ENCODE peak calls at places on chromosomes 13 and 19, in four cellular contexts. X, M, N and G are unnamed samples.

GRCh38 chr19:58021541-58022282 is 12.1 kb upstream of the ZSCAN1 start:
- DNase-seq in X (peak; percentile 40), M (peak; percentile 92), N (no peak), G (peak; percentile 84)

GRCh38 chr13:48216204-48216711 is 16.7 kb upstream of the ITM2B start:
- DNase-seq in X (no peak), M (peak; percentile 37), N (no peak), G (no peak)

GRCh38 chr19:38841787-38842438 is 7.9 kb downstream of the HNRNPL start:
- DNase-seq in X (no peak), M (no peak), N (no peak), G (no peak)

GRCh38 chr13:63433546-63434150 is 2018.0 kb upstream of the PCDH20 start:
- DNase-seq in X (peak; percentile 87), M (no peak), N (no peak), G (no peak)

GRCh38 chr13:112737329-112737728 is 47.5 kb downstream of the ATP11A start:
- DNase-seq in X (no peak), M (no peak), N (no peak), G (no peak)

GRCh38 chr13:36918246-36919060 is 1.6 kb downstream of the SMAD9 start:
- DNase-seq in X (peak; percentile 36), M (peak; percentile 30), N (no peak), G (no peak)

GRCh38 chr19:54190942-54191670 is at the start of gene TSEN34:
- DNase-seq in X (peak; percentile 75), M (peak; percentile 64), N (no peak), G (peak; percentile 84)

GRCh38 chr19:50921391-50922315 is 10.5 kb upstream of the KLK4 start:
- DNase-seq in X (no peak), M (no peak), N (no peak), G (no peak)

GRCh38 chr13:21675095-21676007 is 4.5 kb downstream of the FGF9 start:
- DNase-seq in X (no peak), M (peak; percentile 37), N (no peak), G (peak; percentile 38)

GRCh38 chr13:30108913-30109237 is 198.5 kb downstream of the KATNAL1 start:
- DNase-seq in X (no peak), M (no peak), N (no peak), G (no peak)

GRCh38 chr19:54434112-54434861 is 14.7 kb upstream of the LENG8 start:
- DNase-seq in X (no peak), M (no peak), N (no peak), G (no peak)

GRCh38 chr19:43725468-43725867 is 9.6 kb downstream of the IRGC start:
- DNase-seq in X (no peak), M (no peak), N (no peak), G (no peak)

GRCh38 chr19:13002970-13003540 is 7.8 kb downstream of the NFIX start:
- DNase-seq in X (no peak), M (no peak), N (no peak), G (no peak)

GRCh38 chr13:110283661-110284516 is 23.1 kb downstream of the COL4A1 start:
- DNase-seq in X (peak; percentile 66), M (no peak), N (no peak), G (no peak)

GRCh38 chr13:95710313-95710712 is 33.4 kb downstream of the DNAJC3 start:
- DNase-seq in X (peak; percentile 84), M (no peak), N (no peak), G (no peak)

GRCh38 chr19:11338569-11339253 is 746 bp downstream of the RAB3D start:
- DNase-seq in X (no peak), M (no peak), N (no peak), G (no peak)

GRCh38 chr13:33279898-33280549 is 5.5 kb downstream of the STARD13 start:
- DNase-seq in X (peak; percentile 71), M (peak; percentile 55), N (no peak), G (no peak)

GRCh38 chr13:76791290-76791664 is 94.9 kb downstream of the KCTD12 start:
- DNase-seq in X (no peak), M (peak; percentile 9), N (peak; percentile 1), G (no peak)

GRCh38 chr13:61685683-61686013 is 270.0 kb upstream of the PCDH20 start:
- DNase-seq in X (no peak), M (peak; percentile 81), N (no peak), G (peak; percentile 63)

GRCh38 chr19:46489445-46490272 is 6.0 kb downstream of the PNMA8B start:
- DNase-seq in X (peak; percentile 62), M (peak; percentile 80), N (no peak), G (no peak)

GRCh38 chr13:40589285-40590109 is 76.9 kb downstream of the FOXO1 start:
- DNase-seq in X (no peak), M (no peak), N (no peak), G (no peak)

GRCh38 chr13:21069561-21070004 is 8.2 kb upstream of the LATS2 start:
- DNase-seq in X (peak; percentile 99), M (peak; percentile 56), N (no peak), G (no peak)

GRCh38 chr13:111912991-111913781 is 153.8 kb upstream of the SOX1 start:
- DNase-seq in X (no peak), M (no peak), N (no peak), G (peak; percentile 22)

GRCh38 chr13:99384468-99384867 is 77.3 kb upstream of the GPR183 start:
- DNase-seq in X (no peak), M (no peak), N (no peak), G (peak; percentile 18)

GRCh38 chr19:5947435-5947834 is 30.5 kb downstream of the RANBP3 start:
- DNase-seq in X (peak; percentile 67), M (no peak), N (no peak), G (no peak)

GRCh38 chr19:33416307-33417215 is 43.1 kb downstream of the CEBPG start:
- DNase-seq in X (peak; percentile 68), M (peak; percentile 81), N (peak; percentile 29), G (peak; percentile 85)

GRCh38 chr19:35859414-35859813 is 2.7 kb downstream of the KIRREL2 start:
- DNase-seq in X (no peak), M (no peak), N (no peak), G (no peak)

GRCh38 chr13:41401371-41401770 is 56.0 kb upstream of the RGCC start:
- DNase-seq in X (no peak), M (peak; percentile 70), N (no peak), G (peak; percentile 65)

GRCh38 chr13:23692816-23693215 is 122.6 kb downstream of the TNFRSF19 start:
- DNase-seq in X (no peak), M (no peak), N (no peak), G (no peak)

GRCh38 chr13:22061806-22062391 is 391.0 kb downstream of the FGF9 start:
- DNase-seq in X (no peak), M (no peak), N (no peak), G (no peak)

GRCh38 chr19:52231154-52231565 is 38.2 kb upstream of the ZNF766 start:
- DNase-seq in X (peak; percentile 1), M (peak; percentile 71), N (no peak), G (no peak)

GRCh38 chr13:102399791-102400618 is 1.8 kb downstream of the FGF14 start:
- DNase-seq in X (no peak), M (peak; percentile 32), N (no peak), G (peak; percentile 50)

GRCh38 chr13:102401305-102401704 is 543 bp downstream of the FGF14 start:
- DNase-seq in X (no peak), M (no peak), N (no peak), G (no peak)

GRCh38 chr13:102402292-102402691 is 444 bp upstream of the FGF14 start:
- DNase-seq in X (peak; percentile 39), M (peak; percentile 96), N (peak; percentile 51), G (peak; percentile 92)

GRCh38 chr13:102400619-102401125 is 1.2 kb downstream of the FGF14 start:
- DNase-seq in X (no peak), M (peak; percentile 37), N (no peak), G (peak; percentile 37)

DNA sequence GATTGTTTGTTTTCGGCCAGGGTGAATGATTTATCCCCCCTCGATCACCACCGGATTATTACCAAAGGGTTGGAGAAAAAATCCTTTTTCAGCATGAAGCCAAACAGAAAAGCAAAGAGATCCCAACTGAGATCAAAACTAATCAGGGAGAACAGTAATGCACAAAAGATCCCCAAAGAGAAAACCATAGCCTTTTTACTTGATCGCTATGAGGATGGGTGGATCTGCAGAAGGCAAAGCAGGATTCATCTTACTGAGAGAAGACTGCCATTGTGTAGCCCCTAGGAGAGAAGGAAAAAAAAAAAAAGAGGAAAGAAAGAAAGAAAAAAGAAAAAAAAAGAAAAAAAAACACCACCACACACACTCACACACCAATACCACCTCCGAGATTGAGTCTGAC is at the start of gene FGF14:
- DNase-seq in X (no peak), M (no peak), N (no peak), G (no peak)
- H4K5ac ChIP-seq in X (no peak within 1 kb of the TSS), M (no peak within 1 kb of the TSS), N (no peak within 1 kb of the TSS), G (no peak within 1 kb of the TSS)

DNA sequence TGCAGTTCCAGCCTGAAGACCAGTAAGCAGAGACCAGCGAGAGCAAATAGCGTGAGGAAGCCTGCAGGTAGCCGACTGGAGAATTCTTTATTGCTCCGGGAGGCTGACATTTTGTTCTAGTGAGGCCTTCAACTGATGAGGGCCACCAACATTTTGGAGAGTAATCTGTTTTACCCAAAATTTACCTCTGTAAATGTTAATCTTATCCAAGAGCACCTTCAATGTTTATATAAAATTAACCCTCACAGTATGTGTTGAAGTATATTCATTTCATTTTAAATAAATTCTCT is 546.4 kb upstream of the SLITRK5 start:
- DNase-seq in X (no peak), M (peak; percentile 11), N (no peak), G (no peak)
- H4K5ac ChIP-seq in X (peak overlapping the region; percentile 76), M (no peak overlapping the region), N (no peak overlapping the region), G (no peak overlapping the region)

GRCh38 chr13:92721610-92722009 is 505.0 kb upstream of the GPC6 start:
- DNase-seq in X (no peak), M (no peak), N (no peak), G (no peak)

GRCh38 chr13:92717857-92718256 is 508.8 kb upstream of the GPC6 start:
- DNase-seq in X (no peak), M (no peak), N (no peak), G (no peak)

GRCh38 chr13:92719868-92720267 is 506.7 kb upstream of the GPC6 start:
- DNase-seq in X (no peak), M (peak; percentile 93), N (peak; percentile 2), G (peak; percentile 38)

GRCh38 chr13:92716749-92717148 is 509.9 kb upstream of the GPC6 start:
- DNase-seq in X (peak; percentile 19), M (peak; percentile 11), N (no peak), G (no peak)
- H4K5ac ChIP-seq in X (no peak overlapping the region), M (no peak overlapping the region), N (no peak overlapping the region), G (no peak overlapping the region)

GRCh38 chr19:18294467-18294864 is 13.0 kb upstream of the JUND start:
- DNase-seq in X (no peak), M (peak; percentile 57), N (no peak), G (peak; percentile 64)
- H4K5ac ChIP-seq in X (no peak overlapping the region), M (no peak overlapping the region), N (no peak overlapping the region), G (no peak overlapping the region)

DNA sequence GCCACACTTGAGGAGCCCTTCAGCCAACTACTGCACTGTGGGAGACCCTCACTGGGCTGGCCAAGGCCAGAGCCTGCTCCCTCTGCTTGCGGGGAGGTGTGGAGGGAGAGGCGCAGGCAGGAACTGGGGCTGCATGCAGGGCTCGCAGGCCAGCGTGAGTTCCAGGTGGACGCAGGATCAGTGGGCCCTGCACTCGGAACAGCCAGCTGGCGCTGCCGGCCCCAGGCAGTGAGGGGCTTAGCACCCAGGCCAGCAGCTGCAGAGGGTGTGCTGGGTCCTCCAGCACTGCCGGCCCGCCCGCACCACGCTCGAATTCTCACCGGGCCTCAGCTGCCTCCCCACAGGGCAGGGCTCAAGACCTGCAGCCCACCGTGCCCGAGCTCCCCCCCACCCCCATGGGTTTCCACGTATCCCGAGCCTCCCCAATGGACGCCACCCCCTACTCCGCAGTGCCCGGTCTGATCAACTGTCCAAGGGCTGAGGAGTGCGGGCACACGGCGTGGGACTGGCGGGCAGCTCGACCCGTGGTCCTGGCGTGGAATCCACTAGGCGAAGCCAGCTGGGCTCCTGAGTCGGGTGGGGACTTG is 1293.8 kb upstream of the PCDH9 start:
- DNase-seq in X (no peak), M (no peak), N (no peak), G (no peak)
- H4K5ac ChIP-seq in X (no peak overlapping the region), M (no peak overlapping the region), N (no peak overlapping the region), G (no peak overlapping the region)